ENCODE peak calls at places on chromosome 1, in five cellular contexts. C is skeletal muscle cell; F is AG04450; M is activated CD8-positive, alpha-beta T cell treated with anti-CD3 and anti-CD28 coated beads for 36 hours; A is GM12865. Q is an unnamed sample.

GRCh38 chr1:19582318-19582717 is 61.8 kb upstream of the NBL1 start:
- DNase-seq in A (peak), M (peak), F (no peak), C (no peak), Q (no peak)

GRCh38 chr1:234607091-234608025 is 2.6 kb downstream of the IRF2BP2 start:
- DNase-seq in F (no peak), A (peak), C (no peak), M (peak), Q (no peak)

GRCh38 chr1:107974090-107974489 is 9.1 kb upstream of the VAV3 start:
- DNase-seq in F (no peak), C (no peak), M (no peak), A (no peak), Q (no peak)

GRCh38 chr1:20936621-20937020 is 149.5 kb upstream of the HP1BP3 start:
- DNase-seq in C (no peak), M (no peak), F (no peak), A (no peak), Q (no peak)

GRCh38 chr1:225700164-225700740 is 47.3 kb upstream of the ENAH start:
- DNase-seq in M (no peak), A (no peak), C (peak), F (peak), Q (peak)

GRCh38 chr1:172973424-172973823 is 77.3 kb downstream of the TNFSF18 start:
- DNase-seq in C (no peak), M (no peak), A (no peak), F (no peak), Q (no peak)

GRCh38 chr1:18907914-18908845 is 5.8 kb upstream of the ALDH4A1 start:
- DNase-seq in F (no peak), C (no peak), M (no peak), A (peak), Q (no peak)

GRCh38 chr1:151693057-151693651 is 23.4 kb downstream of the CELF3 start:
- DNase-seq in A (peak), M (no peak), F (no peak), C (no peak), Q (peak)

GRCh38 chr1:54053745-54054437 is 483 bp downstream of the TCEANC2 start:
- DNase-seq in F (no peak), M (peak), C (no peak), A (no peak), Q (no peak)

GRCh38 chr1:206080421-206080820 is 27.4 kb downstream of the RHEX start:
- DNase-seq in A (no peak), C (no peak), F (no peak), M (no peak), Q (no peak)

GRCh38 chr1:185388815-185389214 is 71.8 kb upstream of the IVNS1ABP start:
- DNase-seq in A (no peak), F (no peak), C (no peak), M (no peak), Q (no peak)

GRCh38 chr1:113517983-113518382 is 127.7 kb downstream of the MAGI3 start:
- DNase-seq in F (no peak), M (no peak), C (no peak), A (peak), Q (no peak)

GRCh38 chr1:159594581-159594980 is 7.0 kb downstream of the APCS start:
- DNase-seq in C (no peak), M (no peak), F (no peak), A (no peak), Q (no peak)

Q was measured in fibroblast of the conjunctiva.